ENCODE peak calls at places on chromosomes 2 and 18, in four cellular contexts. F, A, G and Z are unnamed samples.
A peak's percentile ranks its signal among the peaks of the same experiment; 100 is the strongest.

GRCh38 chr2:189467160-189467559 is 25.9 kb downstream of the WDR75 start:
- DNase-seq in F (no peak), A (no peak), G (no peak), Z (no peak)

GRCh38 chr2:192145496-192145895 is 49.2 kb downstream of the TMEFF2 start:
- DNase-seq in F (no peak), A (no peak), G (no peak), Z (no peak)

GRCh38 chr2:238716585-238716984 is 131.3 kb upstream of the TWIST2 start:
- DNase-seq in F (no peak), A (peak; percentile 41), G (no peak), Z (no peak)

GRCh38 chr2:110748489-110748867 is 16.1 kb downstream of the ACOXL start:
- DNase-seq in F (peak; percentile 84), A (no peak), G (no peak), Z (no peak)

GRCh38 chr2:162106146-162106551 is 32.1 kb upstream of the DPP4 start:
- DNase-seq in F (peak; percentile 73), A (no peak), G (no peak), Z (no peak)

GRCh38 chr2:47070920-47071824 is 83.9 kb downstream of the STPG4 start:
- DNase-seq in F (peak; percentile 97), A (no peak), G (peak; percentile 83), Z (peak; percentile 83)

GRCh38 chr2:177538323-177538722 is 145.8 kb downstream of the AGPS start:
- DNase-seq in F (no peak), A (no peak), G (no peak), Z (no peak)

GRCh38 chr2:170391018-170391417 is 213.1 kb downstream of the MYO3B start:
- DNase-seq in F (no peak), A (no peak), G (no peak), Z (no peak)

GRCh38 chr2:101972621-101973434 is 18.9 kb upstream of the IL1R2 start:
- DNase-seq in F (peak; percentile 69), A (no peak), G (no peak), Z (peak; percentile 91)

GRCh38 chr2:235749121-235749780 is 255.4 kb downstream of the AGAP1 start:
- DNase-seq in F (peak; percentile 63), A (no peak), G (no peak), Z (peak; percentile 67)

GRCh38 chr2:205967391-205968075 is 118.4 kb downstream of the INO80D start:
- DNase-seq in F (peak; percentile 6), A (no peak), G (no peak), Z (no peak)

GRCh38 chr2:188089896-188090295 is 201.8 kb upstream of the GULP1 start:
- DNase-seq in F (peak; percentile 39), A (no peak), G (no peak), Z (no peak)

GRCh38 chr2:237427807-237428506 is 14.0 kb upstream of the COL6A3 start:
- DNase-seq in F (no peak), A (no peak), G (no peak), Z (no peak)

GRCh38 chr2:27715318-27716165 is 51.9 kb downstream of the SLC4A1AP start:
- DNase-seq in F (peak; percentile 73), A (peak; percentile 76), G (peak; percentile 76), Z (no peak)

GRCh38 chr2:224027070-224027469 is 12.0 kb downstream of the SERPINE2 start:
- DNase-seq in F (no peak), A (peak; percentile 94), G (no peak), Z (no peak)

GRCh38 chr2:138779451-138780440 is at the start of gene NXPH2:
- DNase-seq in F (peak; percentile 21), A (peak; percentile 63), G (no peak), Z (no peak)

GRCh38 chr18:46343940-46344372 is 239.8 kb downstream of the HAUS1 start:
- DNase-seq in F (no peak), A (peak; percentile 69), G (peak; percentile 65), Z (no peak)

GRCh38 chr2:84971799-84972790 is 1.1 kb downstream of the KCMF1 start:
- DNase-seq in F (peak; percentile 51), A (peak; percentile 48), G (peak; percentile 83), Z (peak; percentile 54)

GRCh38 chr2:176646033-176646615 is 376.9 kb downstream of the MTX2 start:
- DNase-seq in F (no peak), A (peak; percentile 55), G (no peak), Z (no peak)

GRCh38 chr2:20211860-20212458 is 13.0 kb downstream of the SDC1 start:
- DNase-seq in F (no peak), A (no peak), G (no peak), Z (no peak)

GRCh38 chr18:48859311-48860275 is 91.2 kb downstream of the SMAD7 start:
- DNase-seq in F (no peak), A (peak; percentile 61), G (peak; percentile 66), Z (no peak)

GRCh38 chr2:164910091-164910899 is 45.0 kb downstream of the SLC38A11 start:
- DNase-seq in F (peak; percentile 82), A (peak; percentile 17), G (no peak), Z (no peak)

GRCh38 chr2:48114256-48114655 is 208.0 kb upstream of the FBXO11 start:
- DNase-seq in F (peak; percentile 59), A (no peak), G (no peak), Z (no peak)

GRCh38 chr18:9108911-9109310 is 6.4 kb downstream of the NDUFV2 start:
- DNase-seq in F (no peak), A (no peak), G (no peak), Z (no peak)

GRCh38 chr18:9105420-9105819 is 2.9 kb downstream of the NDUFV2 start:
- DNase-seq in F (no peak), A (no peak), G (no peak), Z (no peak)

GRCh38 chr18:9109523-9109922 is 7.0 kb downstream of the NDUFV2 start:
- DNase-seq in F (peak; percentile 70), A (no peak), G (no peak), Z (no peak)

GRCh38 chr18:9106094-9106493 is 3.6 kb downstream of the NDUFV2 start:
- DNase-seq in F (no peak), A (no peak), G (no peak), Z (no peak)

DNA sequence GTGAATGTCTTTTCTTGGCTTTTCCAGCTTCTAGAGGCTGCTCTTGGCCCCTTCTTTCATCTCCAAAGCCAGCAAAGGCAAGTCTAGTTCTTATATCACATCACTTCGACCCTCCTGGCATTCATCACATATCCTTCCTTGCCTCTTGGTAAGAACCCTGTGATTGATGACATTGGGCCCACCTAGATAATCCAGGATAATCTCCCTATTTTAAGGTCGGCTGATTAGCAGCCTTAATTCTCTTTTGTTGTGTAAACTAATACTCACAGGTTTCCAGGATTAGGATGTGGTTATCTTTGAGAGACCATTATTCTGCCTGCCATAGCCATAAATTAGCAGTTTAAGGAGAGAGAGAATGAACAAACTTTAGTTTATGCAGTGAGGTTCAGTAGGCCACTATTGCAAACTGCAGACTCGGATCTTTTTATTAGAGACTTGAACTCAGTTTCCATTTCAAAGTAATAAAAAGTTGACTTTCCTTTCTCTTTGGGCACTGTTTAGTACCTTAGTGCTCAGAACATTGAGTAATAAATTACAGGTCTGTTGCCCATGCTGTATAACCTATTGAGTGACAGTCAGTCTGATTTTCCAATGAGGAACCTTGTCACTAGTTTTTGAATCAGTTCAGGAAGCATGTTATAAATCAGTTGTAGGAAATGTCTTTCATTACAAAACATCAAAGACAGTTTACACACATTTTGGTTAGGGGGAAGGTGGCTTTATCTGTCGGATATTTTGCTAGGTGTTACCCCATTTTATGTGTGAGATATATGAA is 4.5 kb downstream of the NDUFV2 start:
- DNase-seq in F (no peak), A (no peak), G (no peak), Z (no peak)
- H3K4me1 ChIP-seq in F (peaks cover 10% of the 10 kb centered on the region), A (peaks cover 71% of the 10 kb centered on the region), G (peaks cover 73% of the 10 kb centered on the region), Z (peaks cover 54% of the 10 kb centered on the region)

DNA sequence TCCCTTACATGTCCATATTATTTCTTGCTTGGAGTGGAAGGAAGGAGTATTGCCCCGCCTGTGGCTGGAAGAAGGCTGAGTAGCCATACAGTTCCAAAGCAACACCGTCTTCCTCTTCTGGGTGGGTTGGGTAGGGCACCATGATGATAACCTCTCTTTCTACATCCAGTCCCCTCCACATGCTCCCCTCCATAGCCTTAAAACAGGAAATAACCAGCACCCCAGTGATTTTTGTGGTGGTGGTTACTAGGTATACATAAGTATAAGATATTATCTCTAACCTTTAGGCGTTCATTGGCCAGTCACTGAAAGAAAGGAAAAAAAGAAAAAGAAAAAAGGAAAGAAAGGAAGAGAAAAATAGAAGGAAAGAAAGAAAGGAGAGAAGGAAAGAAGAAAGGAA is 63.1 kb downstream of the CXCR4 start:
- DNase-seq in F (no peak), A (no peak), G (no peak), Z (no peak)
- H3K4me1 ChIP-seq in F (no peaks in the 10 kb centered on the region), A (no peaks in the 10 kb centered on the region), G (no peaks in the 10 kb centered on the region), Z (peaks cover 3% of the 10 kb centered on the region)

DNA sequence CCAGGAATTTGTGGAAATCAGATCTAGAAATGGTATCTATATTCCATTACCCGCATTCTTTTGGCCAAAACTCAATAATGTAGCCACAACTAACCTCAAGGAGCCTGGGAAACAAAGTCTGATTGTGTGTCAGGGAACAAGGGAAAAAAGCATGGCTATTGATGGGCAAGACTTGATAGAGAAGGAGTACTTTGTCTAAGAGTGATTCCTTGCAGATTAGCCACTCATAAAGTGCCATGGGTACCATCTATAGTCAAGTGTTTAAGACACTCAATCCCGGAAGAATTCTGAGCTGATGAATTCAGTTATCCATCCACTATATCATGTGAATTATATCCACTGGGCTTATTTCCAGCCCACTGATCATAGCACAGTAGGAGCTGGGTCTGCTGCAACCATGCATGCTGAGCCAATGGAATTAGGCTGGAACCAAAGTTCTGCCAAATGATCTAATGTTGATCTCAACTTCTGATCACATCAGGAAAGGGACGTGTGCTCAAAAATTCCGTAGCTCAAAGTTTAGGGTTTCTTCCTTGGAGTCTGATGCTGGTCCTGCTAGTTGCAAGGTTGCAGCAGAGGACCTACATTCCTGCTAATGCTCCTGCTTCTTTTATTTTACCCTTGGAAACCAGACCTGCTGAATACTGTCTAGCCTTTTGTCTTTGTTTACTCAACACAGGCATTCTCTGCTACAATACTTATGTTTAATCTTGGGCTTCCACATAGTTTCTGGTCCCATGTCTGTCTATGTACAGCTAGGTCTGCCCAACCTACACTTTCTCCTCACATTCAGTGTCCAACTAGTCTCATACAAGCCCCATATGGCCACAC is 629.7 kb downstream of the IRS1 start:
- DNase-seq in F (no peak), A (no peak), G (no peak), Z (no peak)
- H3K4me1 ChIP-seq in F (no peaks in the 10 kb centered on the region), A (peaks cover 8% of the 10 kb centered on the region), G (no peaks in the 10 kb centered on the region), Z (no peaks in the 10 kb centered on the region)

DNA sequence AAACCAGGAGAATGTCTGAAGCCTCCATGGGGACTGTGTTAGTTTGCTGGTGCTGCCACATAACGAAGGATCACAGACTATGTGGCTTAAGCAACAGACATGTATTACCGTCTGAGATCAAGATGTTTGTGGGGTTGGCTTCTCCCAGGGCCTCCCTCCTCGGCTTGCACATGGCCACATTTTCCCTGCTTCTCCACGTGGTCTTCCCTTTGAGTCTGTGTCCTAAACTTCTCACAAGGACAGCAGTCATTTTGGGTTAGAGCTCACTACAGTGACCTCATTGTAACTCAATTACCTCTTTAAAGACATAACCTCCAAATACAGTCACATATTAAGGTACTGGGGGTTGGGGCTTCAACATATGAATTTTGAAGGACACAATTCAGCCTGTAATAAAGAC is 44.6 kb upstream of the LPIN2 start:
- DNase-seq in F (no peak), A (no peak), G (no peak), Z (no peak)
- H3K4me1 ChIP-seq in F (no peaks in the 10 kb centered on the region), A (peaks cover 5% of the 10 kb centered on the region), G (peaks cover 23% of the 10 kb centered on the region), Z (peaks cover 39% of the 10 kb centered on the region)

DNA sequence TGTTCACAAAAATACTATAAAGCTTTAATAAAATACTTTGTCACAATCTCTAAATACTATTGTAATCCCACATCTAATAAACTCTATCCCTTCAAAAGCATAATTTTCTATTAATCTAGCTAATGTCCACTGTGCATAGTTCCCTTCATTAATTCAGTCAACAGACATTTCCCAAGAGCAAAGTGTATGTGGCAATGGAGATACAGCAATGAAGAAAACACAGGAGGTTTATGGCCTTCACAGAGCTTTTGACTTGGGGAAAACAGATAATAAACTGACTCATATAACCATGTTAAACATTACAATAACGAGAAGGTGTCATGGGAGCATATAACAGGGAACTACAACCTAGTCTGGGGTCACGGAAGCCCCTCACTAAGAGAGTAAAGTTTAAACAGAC is 86.3 kb downstream of the SPIRE1 start:
- DNase-seq in F (no peak), A (no peak), G (no peak), Z (no peak)
- H3K4me1 ChIP-seq in F (no peaks in the 10 kb centered on the region), A (no peaks in the 10 kb centered on the region), G (no peaks in the 10 kb centered on the region), Z (peaks cover 5% of the 10 kb centered on the region)

GRCh38 chr2:233165895-233166661 is 85.4 kb upstream of the ATG16L1 start:
- DNase-seq in F (peak; percentile 13), A (no peak), G (peak; percentile 87), Z (peak; percentile 90)
- H3K4me1 ChIP-seq in F (no peaks in the 10 kb centered on the region), A (peaks cover 16% of the 10 kb centered on the region), G (peaks cover 13% of the 10 kb centered on the region), Z (peaks cover 43% of the 10 kb centered on the region)